ENCODE peak calls at places on chromosomes 6 and 20, in seven cellular contexts. F is transverse colon; S is cardiac muscle cell; Y is CD8-positive, alpha-beta T cell; N is thoracic aorta; Z is left lung; R is ovary. V is an unnamed sample.

GRCh38 chr6:68958327-68958726 is 323.2 kb downstream of the ADGRB3 start:
- DNase-seq in F (no peak), S (peak; percentile 5), Y (no peak), N (no peak), Z (no peak), R (no peak), V (no peak)

GRCh38 chr20:48783533-48784272 is 44.1 kb downstream of the PREX1 start:
- DNase-seq in F (no peak), S (no peak), Y (no peak), N (no peak), Z (no peak), R (no peak), V (no peak)

GRCh38 chr6:68651018-68651985 is 16.2 kb downstream of the ADGRB3 start:
- DNase-seq in F (no peak), S (peak; percentile 73), Y (no peak), N (no peak), Z (no peak), R (no peak), V (no peak)

GRCh38 chr20:42678895-42679294 is 510.8 kb downstream of the PTPRT start:
- DNase-seq in F (no peak), S (no peak), Y (no peak), N (no peak), Z (no peak), R (no peak), V (no peak)

GRCh38 chr6:147212618-147213017 is 8.4 kb downstream of the STXBP5 start:
- DNase-seq in F (no peak), S (no peak), Y (no peak), N (no peak), Z (no peak), R (no peak), V (no peak)

GRCh38 chr6:168559574-168560098 is 118.7 kb downstream of the SMOC2 start:
- DNase-seq in F (no peak), S (peak; percentile 76), Y (no peak), N (no peak), Z (no peak), R (no peak), V (no peak)

GRCh38 chr6:52049252-52050050 is 38.0 kb downstream of the PKHD1 start:
- DNase-seq in F (no peak), S (peak; percentile 49), Y (no peak), N (no peak), Z (no peak), R (no peak), V (no peak)

GRCh38 chr6:141326426-141326825 is 806.3 kb upstream of the GJE1 start:
- DNase-seq in F (no peak), S (peak; percentile 91), Y (no peak), N (peak; percentile 14), Z (no peak), R (peak; percentile 6), V (peak; percentile 33)

GRCh38 chr6:56642366-56643261 is at the start of gene DST:
- DNase-seq in F (no peak), S (peak; percentile 91), Y (no peak), N (no peak), Z (no peak), R (no peak), V (no peak)

GRCh38 chr6:63817492-63818050 is 182.0 kb downstream of the PHF3 start:
- DNase-seq in F (no peak), S (peak; percentile 74), Y (no peak), N (no peak), Z (no peak), R (no peak), V (no peak)

GRCh38 chr20:3815703-3816315 is 4.5 kb upstream of the AP5S1 start:
- DNase-seq in F (no peak), S (no peak), Y (peak; percentile 35), N (no peak), Z (no peak), R (no peak), V (no peak)

GRCh38 chr6:15546591-15546990 is 116.2 kb downstream of the DTNBP1 start:
- DNase-seq in F (no peak), S (no peak), Y (no peak), N (no peak), Z (no peak), R (no peak), V (no peak)

GRCh38 chr20:56625837-56626236 is 3.3 kb upstream of the TFAP2C start:
- DNase-seq in F (no peak), S (no peak), Y (no peak), N (no peak), Z (no peak), R (no peak), V (no peak)

GRCh38 chr6:22194188-22194921 is 102.5 kb downstream of the PRL start:
- DNase-seq in F (no peak), S (peak; percentile 5), Y (no peak), N (no peak), Z (no peak), R (no peak), V (no peak)

GRCh38 chr6:22184371-22184770 is 112.5 kb downstream of the PRL start:
- DNase-seq in F (no peak), S (no peak), Y (no peak), N (no peak), Z (no peak), R (no peak), V (no peak)

DNA sequence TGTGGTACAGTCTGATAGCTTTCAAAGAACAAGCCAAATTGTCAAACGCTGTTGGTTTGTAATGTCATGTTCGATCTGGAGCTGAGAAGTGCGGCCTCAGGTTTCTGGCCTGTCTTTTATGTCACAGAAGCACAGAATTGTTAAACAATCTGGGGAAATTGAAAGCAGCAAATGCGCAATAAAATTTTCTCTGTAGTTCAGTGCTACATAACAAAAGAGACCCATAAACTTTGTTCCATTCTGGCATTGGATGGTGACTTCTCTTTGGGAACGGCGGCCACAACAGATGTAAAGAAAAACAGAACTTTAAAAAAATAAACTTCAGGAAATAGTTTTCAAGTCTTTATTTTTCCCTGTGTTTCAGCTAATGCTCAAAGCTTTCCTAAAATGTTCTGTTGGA is 106.9 kb downstream of the PRL start:
- DNase-seq in F (no peak), S (no peak), Y (no peak), N (no peak), Z (no peak), R (no peak), V (no peak)
- H3K27ac ChIP-seq in F (no peak overlapping the region), S (no peak overlapping the region), Y (no peak overlapping the region), N (no peak overlapping the region), Z (no peak overlapping the region), R (no peak overlapping the region), V (no peak overlapping the region)

DNA sequence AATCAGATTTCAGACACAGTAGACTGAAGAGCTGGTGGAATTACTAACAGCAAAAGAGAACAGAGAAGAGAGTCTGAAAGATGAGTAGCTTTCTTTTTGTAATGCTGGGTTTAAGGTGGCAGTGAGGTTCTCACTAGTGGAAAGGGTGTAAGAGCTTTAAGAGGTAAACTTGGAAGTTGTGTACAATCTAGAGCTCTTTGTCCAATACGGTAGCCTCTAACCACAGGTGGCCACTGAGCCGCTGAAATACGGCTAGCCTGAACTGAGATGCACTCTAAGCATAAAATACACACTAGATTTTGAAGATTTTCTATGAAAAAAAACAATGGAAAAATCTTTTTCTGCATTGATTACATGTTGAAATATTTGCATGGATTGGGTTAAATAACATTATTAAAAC is 4.0 kb downstream of the ELOVL2 start:
- DNase-seq in F (no peak), S (no peak), Y (no peak), N (no peak), Z (no peak), R (no peak), V (no peak)
- H3K27me3 ChIP-seq in F (peaks cover 95% of the 10 kb centered on the region), S (peaks cover 62% of the 10 kb centered on the region), Y (peaks cover 13% of the 10 kb centered on the region), N (peaks cover 6% of the 10 kb centered on the region), Z (peaks cover 47% of the 10 kb centered on the region), R (peaks cover 3% of the 10 kb centered on the region), V (peaks cover 21% of the 10 kb centered on the region)

DNA sequence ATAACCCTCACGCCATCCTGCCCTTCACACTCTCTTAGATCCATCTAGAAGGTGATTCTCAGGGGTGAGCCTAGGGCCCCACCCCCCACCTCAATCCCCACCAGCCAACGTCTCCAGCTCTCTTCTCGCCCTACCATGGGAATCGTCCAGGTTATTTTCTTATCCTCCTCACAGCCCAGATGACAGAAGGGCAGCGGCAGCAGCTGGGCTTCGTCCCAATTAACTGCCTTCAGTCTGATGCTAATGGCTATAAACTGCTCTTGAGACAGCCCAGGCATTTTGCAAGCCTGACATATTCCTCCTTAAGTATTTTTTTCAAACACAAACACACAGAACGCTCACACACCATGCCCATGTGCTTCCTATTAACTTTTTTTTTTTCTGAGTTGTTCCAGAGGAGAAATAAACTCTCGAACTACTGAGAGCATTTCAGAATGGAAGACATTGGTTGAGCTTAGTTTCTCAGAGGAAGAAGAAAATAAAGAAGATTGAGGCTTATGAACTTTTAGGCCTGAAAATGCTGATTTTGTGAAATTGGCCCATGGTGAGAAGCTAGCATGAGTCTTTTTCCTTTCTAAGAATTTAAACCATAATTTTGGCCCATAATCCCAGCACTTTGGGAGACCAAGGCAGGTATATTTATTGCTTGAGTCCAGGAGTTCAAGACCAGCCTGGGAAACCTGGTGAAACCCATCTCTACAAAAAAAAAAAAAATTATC is 124.6 kb downstream of the EYA2 start:
- DNase-seq in F (peak; percentile 20), S (peak; percentile 67), Y (no peak), N (no peak), Z (no peak), R (no peak), V (no peak)
- H3K27ac ChIP-seq in F (peak overlapping the region; percentile 37), S (no peak overlapping the region), Y (no peak overlapping the region), N (no peak overlapping the region), Z (no peak overlapping the region), R (no peak overlapping the region), V (no peak overlapping the region)

GRCh38 chr6:27605401-27606342 is 132.8 kb upstream of the ZNF184 start:
- DNase-seq in F (no peak), S (peak; percentile 75), Y (no peak), N (no peak), Z (no peak), R (no peak), V (no peak)

GRCh38 chr6:27611451-27611850 is 138.5 kb upstream of the ZNF184 start:
- DNase-seq in F (no peak), S (no peak), Y (no peak), N (no peak), Z (no peak), R (no peak), V (no peak)

GRCh38 chr6:27604986-27605385 is 132.1 kb upstream of the ZNF184 start:
- DNase-seq in F (no peak), S (peak; percentile 22), Y (no peak), N (no peak), Z (no peak), R (no peak), V (no peak)

DNA sequence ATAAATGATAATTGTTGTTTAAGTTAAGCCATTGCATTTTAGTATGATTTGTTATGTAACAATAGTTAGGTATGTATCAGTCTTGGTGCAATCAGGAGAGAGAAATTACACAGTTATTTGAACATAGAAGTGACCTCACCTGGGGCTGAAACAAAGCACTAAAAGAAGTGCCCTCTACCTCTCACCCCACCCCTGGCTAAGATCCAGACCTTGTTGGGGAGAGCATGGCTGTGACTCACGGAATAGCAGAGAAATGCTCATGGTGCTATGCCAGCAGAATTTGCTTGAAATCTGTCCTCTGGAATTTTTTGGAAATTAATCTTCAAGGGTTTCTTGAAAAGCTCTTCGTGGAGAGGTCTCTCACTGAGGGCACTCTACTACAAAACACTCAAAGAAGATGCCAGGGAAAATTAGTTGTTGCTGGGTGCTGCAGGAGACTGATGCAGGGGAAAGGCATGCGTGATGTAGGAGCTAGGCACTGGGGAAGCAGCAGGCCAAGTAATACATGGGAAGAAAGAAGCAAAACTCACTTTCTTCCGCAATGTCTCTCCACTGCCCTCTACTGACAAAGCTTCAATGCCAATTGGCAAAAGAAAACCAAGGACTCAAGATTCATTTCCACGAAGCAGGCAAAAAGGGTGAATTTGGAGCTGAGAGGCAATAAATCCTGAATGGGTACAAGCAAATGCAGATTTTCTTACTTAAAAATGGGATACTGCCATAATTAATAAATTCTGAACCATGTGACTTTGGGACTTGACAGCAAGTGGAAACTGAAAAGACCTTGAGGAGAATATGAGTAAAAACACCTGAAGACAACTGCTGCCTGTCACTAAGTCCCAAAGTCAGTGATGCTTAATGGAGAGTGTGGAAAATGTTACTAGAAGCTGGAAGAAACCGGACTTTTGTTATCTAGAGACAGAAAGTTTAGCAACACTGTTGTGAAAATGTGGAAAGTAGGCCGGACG is 136.3 kb upstream of the ZNF184 start:
- DNase-seq in F (no peak), S (peak; percentile 85), Y (no peak), N (no peak), Z (no peak), R (no peak), V (no peak)
- H3K27me3 ChIP-seq in F (peaks cover 75% of the 10 kb centered on the region), S (no peaks in the 10 kb centered on the region), Y (peaks cover 12% of the 10 kb centered on the region), N (no peaks in the 10 kb centered on the region), Z (peaks cover 5% of the 10 kb centered on the region), R (no peaks in the 10 kb centered on the region), V (peaks cover 18% of the 10 kb centered on the region)